ENCODE peak calls at places on chromosomes 4 and X, in five cellular contexts. R is stimulated activated CD4-positive, alpha-beta T cell treated with anti-CD3 and anti-CD28 coated beads, Interleukin-4, amount 100 ng/mL, for 24 hours; F is NCI-H345; Z is left colon; I is AG09319. P is an unnamed sample.

GRCh38 chr4:55216871-55217635 is 91.7 kb upstream of the KDR start:
- DNase-seq in R (no peak), F (peak), Z (no peak), I (no peak), P (peak)

GRCh38 chrX:5823861-5824260 is 404.8 kb downstream of the NLGN4X start:
- DNase-seq in Z (no peak), F (no peak), I (no peak), R (no peak), P (no peak)

GRCh38 chrX:154735695-154736393 is 15.0 kb downstream of the GAB3 start:
- DNase-seq in Z (no peak), R (no peak), F (no peak), I (no peak), P (no peak)

GRCh38 chrX:46575991-46576392 is 2.4 kb downstream of the CHST7 start:
- DNase-seq in F (no peak), Z (no peak), I (no peak), R (no peak), P (peak)

GRCh38 chr4:15054546-15054945 is 52.3 kb downstream of the CPEB2 start:
- DNase-seq in R (no peak), F (no peak), I (no peak), Z (no peak), P (no peak)

GRCh38 chr4:125489952-125490690 is 175.4 kb downstream of the FAT4 start:
- DNase-seq in I (no peak), F (no peak), R (no peak), Z (no peak), P (no peak)

GRCh38 chr4:52660643-52661042 is 1.5 kb upstream of the USP46 start:
- DNase-seq in Z (no peak), F (no peak), R (no peak), I (no peak), P (peak)

GRCh38 chr4:68079918-68080317 is 49.8 kb downstream of the TMPRSS11F start:
- DNase-seq in R (no peak), Z (no peak), I (no peak), F (no peak), P (no peak)

GRCh38 chr4:85825937-85826678 is 351.2 kb downstream of the ARHGAP24 start:
- DNase-seq in I (peak), F (peak), R (no peak), Z (peak), P (peak)

GRCh38 chr4:152072886-152073285 is 312.1 kb upstream of the GATB start:
- DNase-seq in Z (no peak), F (no peak), R (no peak), I (no peak), P (no peak)

GRCh38 chr4:76989391-76990061 is 40.0 kb downstream of the SEPTIN11 start:
- DNase-seq in Z (peak), F (no peak), I (no peak), R (peak), P (no peak)

GRCh38 chrX:23841847-23842522 is 59.0 kb downstream of the SAT1 start:
- DNase-seq in F (no peak), R (no peak), I (no peak), Z (no peak), P (no peak)

GRCh38 chrX:73943572-73943899 is 360.4 kb upstream of the ZCCHC13 start:
- DNase-seq in R (no peak), F (no peak), Z (no peak), I (no peak), P (no peak)

GRCh38 chrX:20060961-20061868 is 55.5 kb downstream of the MAP7D2 start:
- DNase-seq in R (no peak), Z (peak), I (no peak), F (peak), P (peak)

GRCh38 chr4:2441393-2442174 is 22.8 kb downstream of the CFAP99 start:
- DNase-seq in F (peak), Z (peak), I (no peak), R (peak), P (peak)

GRCh38 chr4:57071340-57071739 is 38.8 kb downstream of the IGFBP7 start:
- DNase-seq in Z (no peak), I (no peak), F (no peak), R (no peak), P (no peak)

P was measured in NCI-H82.